ENCODE peak calls at places on chromosomes 11 and 22, in five cellular contexts. H is H1, F is GM12878, N is HepG2, D is K562. M is an unnamed sample. For H3K4me1, the result is how much of the 10 kb centered on the place peaks cover.

GRCh38 chr11:83185767-83186166 is 7.7 kb upstream of the ANKRD42 start:
- DNase-seq in D (no peak), N (no peak), F (no peak), H (no peak), M (no peak)

GRCh38 chr11:1998290-1998689 is 648 bp upstream of the H19 start:
- DNase-seq in N (no peak), D (no peak), F (no peak), H (no peak), M (no peak)

GRCh38 chr22:31136155-31136554 is 4.2 kb downstream of the PLA2G3 start:
- DNase-seq in N (no peak), D (no peak), H (no peak), F (no peak), M (no peak)

GRCh38 chr11:100546714-100547113 is 140.4 kb upstream of the ARHGAP42 start:
- DNase-seq in H (no peak), D (no peak), N (no peak), F (no peak), M (peak)

GRCh38 chr22:26585104-26585790 is 4.7 kb downstream of the TPST2 start:
- DNase-seq in H (no peak), D (no peak), F (no peak), N (no peak), M (no peak)

GRCh38 chr22:41939981-41940852 is 6.7 kb downstream of the CENPM start:
- DNase-seq in H (no peak), D (no peak), F (peak), N (no peak), M (no peak)

GRCh38 chr22:35308480-35308945 is 8.8 kb downstream of the TOM1 start:
- DNase-seq in D (no peak), N (no peak), F (peak), H (no peak), M (no peak)

GRCh38 chr11:67032830-67033555 is 10.1 kb downstream of the SYT12 start:
- DNase-seq in H (no peak), N (no peak), F (no peak), D (no peak), M (no peak)

GRCh38 chr11:76835928-76836612 is 24.6 kb upstream of the ACER3 start:
- DNase-seq in F (no peak), D (no peak), H (no peak), N (no peak), M (no peak)

GRCh38 chr22:20205964-20206708 is 55.3 kb upstream of the CCDC188 start:
- DNase-seq in H (no peak), D (peak), F (peak), N (peak), M (peak)

GRCh38 chr11:65867284-65868071 is 5.1 kb downstream of the EFEMP2 start:
- DNase-seq in H (peak), D (peak), N (no peak), F (no peak), M (no peak)

GRCh38 chr11:68889948-68890446 is 13.6 kb downstream of the MRPL21 start:
- DNase-seq in H (peak), N (no peak), D (peak), F (no peak), M (no peak)

GRCh38 chr11:13465909-13466371 is 2.9 kb upstream of the BTBD10 start:
- DNase-seq in F (no peak), D (peak), H (no peak), N (peak), M (peak)

GRCh38 chr11:107856981-107857517 is 1.5 kb downstream of the SLC35F2 start:
- DNase-seq in D (no peak), N (no peak), F (no peak), H (no peak), M (peak)

GRCh38 chr11:121035169-121035755 is 11.4 kb downstream of the TBCEL start:
- DNase-seq in N (no peak), H (no peak), F (no peak), D (no peak), M (no peak)

GRCh38 chr11:18245396-18245795 is 3.1 kb downstream of the SAA2 start:
- DNase-seq in H (no peak), F (no peak), N (no peak), D (no peak), M (no peak)

GRCh38 chr11:116421529-116422185 is 351.1 kb downstream of the BUD13 start:
- DNase-seq in F (no peak), H (no peak), D (no peak), N (no peak), M (no peak)

GRCh38 chr11:35114901-35115687 is 23.9 kb upstream of the CD44 start:
- DNase-seq in H (no peak), F (no peak), D (no peak), N (no peak), M (no peak)

GRCh38 chr22:40323681-40324083 is 22.6 kb upstream of the ADSL start:
- DNase-seq in H (no peak), D (no peak), F (no peak), N (no peak), M (no peak)

GRCh38 chr22:17121235-17122195 is at the start of gene TMEM121B:
- DNase-seq in F (no peak), H (peak), D (peak), N (no peak), M (no peak)

GRCh38 chr11:68525930-68526329 is 65.4 kb downstream of the PPP6R3 start:
- DNase-seq in F (no peak), N (no peak), D (no peak), H (no peak), M (no peak)

GRCh38 chr11:114197799-114198500 is 98.2 kb upstream of the NNMT start:
- DNase-seq in N (no peak), F (no peak), D (no peak), H (no peak), M (no peak)

GRCh38 chr11:66068154-66068821 is 1.8 kb upstream of the PACS1 start:
- DNase-seq in D (peak), H (peak), F (no peak), N (peak), M (peak)

GRCh38 chr11:111379500-111380136 is 543 bp upstream of the POU2AF1 start:
- DNase-seq in N (no peak), D (no peak), F (no peak), H (no peak), M (no peak)

GRCh38 chr22:33570110-33570509 is 350.2 kb downstream of the LARGE1 start:
- DNase-seq in N (no peak), H (no peak), F (no peak), D (no peak), M (no peak)

GRCh38 chr11:6882747-6883146 is 6.3 kb downstream of the OR10A4 start:
- DNase-seq in F (no peak), N (no peak), D (no peak), H (no peak), M (no peak)

GRCh38 chr11:6876325-6876724 is at the start of gene OR10A4:
- DNase-seq in D (no peak), N (no peak), H (no peak), F (no peak), M (no peak)

GRCh38 chr11:6875761-6876160 is 664 bp upstream of the OR10A4 start:
- DNase-seq in H (no peak), D (no peak), F (no peak), N (no peak), M (no peak)

GRCh38 chr11:6876914-6877313 is 489 bp downstream of the OR10A4 start:
- DNase-seq in F (no peak), H (no peak), N (no peak), D (no peak), M (no peak)
- TF ChIP-seq ATF3 in F (no peak), H (no peak), N (no peak), D (no peak), M (no peak)

DNA sequence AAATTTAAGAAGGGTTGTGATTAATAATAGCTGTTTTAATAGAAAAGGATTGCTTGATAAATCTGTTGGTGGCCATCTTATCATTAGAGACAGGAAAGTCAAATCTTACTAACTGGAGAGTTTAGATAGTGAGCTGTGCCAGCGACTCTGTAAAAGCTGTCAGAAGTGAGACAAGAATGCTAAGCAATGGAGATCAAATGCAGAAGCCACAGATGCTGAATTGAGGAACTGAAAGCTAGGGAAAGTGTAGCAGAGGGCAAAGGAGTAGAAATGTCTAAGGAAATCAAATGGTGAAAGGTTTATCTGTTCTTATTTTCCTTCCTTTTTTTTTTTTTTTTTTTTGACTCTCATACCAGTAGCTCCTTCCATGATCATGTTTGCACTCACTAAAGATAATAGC is 13.7 kb downstream of the MS4A13 start:
- DNase-seq in F (peak), N (no peak), H (no peak), D (no peak), M (no peak)
- TF ChIP-seq JUND in F (no peak), N (no peak), H (no peak), D (no peak), M (no peak)

DNA sequence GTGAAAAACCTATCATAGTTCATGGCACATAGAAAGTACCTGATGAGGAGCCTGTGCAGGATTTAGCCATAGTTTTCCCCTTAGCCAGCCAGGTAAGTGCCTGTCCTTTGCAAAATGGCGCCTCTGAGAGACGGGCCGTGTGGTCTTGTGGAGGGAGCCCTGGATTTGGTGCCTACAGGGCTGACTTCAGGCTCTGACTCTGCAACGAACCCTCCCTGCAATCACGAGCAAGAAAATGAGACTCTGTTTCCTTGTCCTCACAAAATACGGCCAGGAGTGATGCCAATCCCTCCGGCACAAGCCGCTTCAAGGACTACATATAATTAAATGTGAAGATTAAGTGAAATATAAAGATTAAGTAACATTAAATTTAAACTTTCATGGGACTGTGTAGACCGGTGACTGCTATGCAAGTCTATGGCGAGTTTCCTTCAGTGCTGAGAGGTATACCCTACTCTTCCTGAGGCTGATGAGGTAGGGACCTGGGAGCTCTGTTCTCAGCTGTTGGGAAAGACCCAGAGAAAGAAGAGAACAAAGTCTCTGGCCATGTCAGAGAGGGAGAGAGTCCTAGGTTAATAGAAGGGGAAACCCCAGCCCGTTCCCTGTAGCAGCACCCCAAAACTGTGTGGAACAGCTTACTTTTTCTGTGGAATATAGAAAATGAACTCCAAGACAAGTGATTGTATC is 6.1 kb upstream of the CXCR5 start:
- DNase-seq in H (no peak), D (no peak), N (no peak), F (no peak), M (no peak)
- H3K4me1 ChIP-seq in H (under half), D (under half), N (under half), F (under half), M (under half)

GRCh38 chr22:32476286-32476685 is 1.7 kb downstream of the FBXO7 start:
- DNase-seq in N (no peak), F (no peak), H (no peak), D (no peak), M (no peak)
- TF ChIP-seq ATF3 in N (no peak), F (no peak), H (no peak), D (no peak), M (no peak)

GRCh38 chr11:32931605-32932004 is 39.0 kb downstream of the QSER1 start:
- DNase-seq in H (no peak), D (no peak), F (no peak), N (no peak), M (no peak)
- TF ChIP-seq JUND in H (no peak), D (no peak), F (no peak), N (no peak), M (no peak)

GRCh38 chr11:72721276-72721675 is 30.9 kb downstream of the ARAP1 start:
- DNase-seq in D (no peak), H (no peak), F (no peak), N (no peak), M (no peak)
- H3K4me1 ChIP-seq in D (under half), H (under half), F (under half), N (under half), M (under half)

GRCh38 chr11:63017306-63017974 is 1.8 kb upstream of the SLC22A8 start:
- DNase-seq in N (no peak), F (no peak), H (no peak), D (no peak), M (no peak)
- TF ChIP-seq ATF3 in N (no peak), F (no peak), H (no peak), D (no peak), M (no peak)

GRCh38 chr11:126502982-126503381 is 147.5 kb downstream of the ST3GAL4 start:
- DNase-seq in N (no peak), F (no peak), H (no peak), D (no peak), M (no peak)

GRCh38 chr11:126499124-126499752 is 143.8 kb downstream of the ST3GAL4 start:
- DNase-seq in H (no peak), D (no peak), F (no peak), N (no peak), M (no peak)

GRCh38 chr11:126500981-126501380 is 145.5 kb downstream of the ST3GAL4 start:
- DNase-seq in D (no peak), H (no peak), F (no peak), N (no peak), M (no peak)

GRCh38 chr11:126501641-126502040 is 146.2 kb downstream of the ST3GAL4 start:
- DNase-seq in F (no peak), D (no peak), H (no peak), N (no peak), M (no peak)

GRCh38 chr11:126502159-126502558 is 146.7 kb downstream of the ST3GAL4 start:
- DNase-seq in H (no peak), D (no peak), N (no peak), F (no peak), M (no peak)
- TF ChIP-seq JUND in H (no peak), D (no peak), N (no peak), F (no peak), M (no peak)

GRCh38 chr11:128727320-128727719 is 33.4 kb downstream of the FLI1 start:
- DNase-seq in F (no peak), H (no peak), N (no peak), D (no peak), M (no peak)
- H3K4me1 ChIP-seq in F (half or more), H (under half), N (under half), D (under half), M (under half)

M was measured in HCT116.